ENCODE peak calls at places on chromosomes 3 and 15, in ten cellular contexts. R is natural killer cell, G is glutamatergic neuron, V is WTC11, L is coronary artery, B is testis, F is AG09319, N is endothelial cell, H is B cell, D is cardiac muscle cell. Z is an unnamed sample.
A peak's percentile ranks its signal among the peaks of the same experiment; 100 is the strongest.

GRCh38 chr3:141561426-141562034 is 74.7 kb downstream of the RASA2 start:
- DNase-seq in G (no peak), V (no peak), B (peak; percentile 28), R (no peak), L (no peak), N (peak; percentile 50), F (peak; percentile 48), H (peak; percentile 25), D (peak; percentile 60), Z (peak; percentile 15)

GRCh38 chr3:188889070-188889491 is 282.7 kb upstream of the TPRG1 start:
- DNase-seq in D (no peak), F (no peak), G (no peak), H (no peak), R (no peak), N (no peak), B (no peak), V (no peak), L (no peak), Z (no peak)

GRCh38 chr3:17579289-17580031 is 163.0 kb downstream of the TBC1D5 start:
- DNase-seq in R (no peak), B (no peak), G (no peak), N (no peak), F (no peak), V (no peak), D (peak; percentile 5), L (no peak), H (no peak), Z (no peak)

GRCh38 chr3:194058189-194058571 is 77.8 kb upstream of the HES1 start:
- DNase-seq in F (no peak), D (peak; percentile 85), B (peak; percentile 72), R (no peak), V (peak; percentile 82), G (peak; percentile 69), N (peak; percentile 48), L (peak; percentile 73), H (peak; percentile 71), Z (peak; percentile 42)

GRCh38 chr15:47870300-47870955 is 153.1 kb downstream of the SEMA6D start:
- DNase-seq in B (no peak), R (no peak), G (no peak), F (no peak), H (no peak), N (no peak), D (no peak), L (no peak), V (no peak), Z (no peak)

GRCh38 chr3:141949394-141949793 is 73.0 kb downstream of the ATP1B3 start:
- DNase-seq in L (no peak), H (no peak), R (no peak), B (peak; percentile 15), V (no peak), F (no peak), D (no peak), G (no peak), N (no peak), Z (no peak)

GRCh38 chr15:38620851-38621594 is 56.4 kb upstream of the RASGRP1 start:
- DNase-seq in G (no peak), F (no peak), H (no peak), R (no peak), V (no peak), L (no peak), B (no peak), D (no peak), N (no peak), Z (no peak)

GRCh38 chr3:48504051-48504946 is at the start of gene SHISA5:
- DNase-seq in V (peak; percentile 68), D (peak; percentile 68), N (peak; percentile 73), L (peak; percentile 88), H (peak; percentile 78), R (peak; percentile 45), F (peak; percentile 46), B (peak; percentile 67), G (peak; percentile 72), Z (peak; percentile 37)

GRCh38 chr3:124924741-124925140 is 9.8 kb downstream of the MUC13 start:
- DNase-seq in N (no peak), F (no peak), B (no peak), V (no peak), G (no peak), H (no peak), L (no peak), R (no peak), D (no peak), Z (no peak)

GRCh38 chr15:63254991-63255390 is 22.4 kb upstream of the APH1B start:
- DNase-seq in H (no peak), F (no peak), L (no peak), V (no peak), R (no peak), B (no peak), N (no peak), D (no peak), G (no peak), Z (no peak)

GRCh38 chr3:60431599-60431958 is 819.7 kb downstream of the FHIT start:
- DNase-seq in L (no peak), D (peak; percentile 66), G (no peak), B (peak; percentile 21), F (no peak), R (no peak), H (no peak), N (peak; percentile 19), V (peak; percentile 17), Z (no peak)
- TF ChIP-seq CTCF in L (no peak), D (peak; percentile 29), G (no peak), B (no peak), F (no peak), R (no peak), H (no peak), N (no peak), V (no peak), Z (no peak)

DNA sequence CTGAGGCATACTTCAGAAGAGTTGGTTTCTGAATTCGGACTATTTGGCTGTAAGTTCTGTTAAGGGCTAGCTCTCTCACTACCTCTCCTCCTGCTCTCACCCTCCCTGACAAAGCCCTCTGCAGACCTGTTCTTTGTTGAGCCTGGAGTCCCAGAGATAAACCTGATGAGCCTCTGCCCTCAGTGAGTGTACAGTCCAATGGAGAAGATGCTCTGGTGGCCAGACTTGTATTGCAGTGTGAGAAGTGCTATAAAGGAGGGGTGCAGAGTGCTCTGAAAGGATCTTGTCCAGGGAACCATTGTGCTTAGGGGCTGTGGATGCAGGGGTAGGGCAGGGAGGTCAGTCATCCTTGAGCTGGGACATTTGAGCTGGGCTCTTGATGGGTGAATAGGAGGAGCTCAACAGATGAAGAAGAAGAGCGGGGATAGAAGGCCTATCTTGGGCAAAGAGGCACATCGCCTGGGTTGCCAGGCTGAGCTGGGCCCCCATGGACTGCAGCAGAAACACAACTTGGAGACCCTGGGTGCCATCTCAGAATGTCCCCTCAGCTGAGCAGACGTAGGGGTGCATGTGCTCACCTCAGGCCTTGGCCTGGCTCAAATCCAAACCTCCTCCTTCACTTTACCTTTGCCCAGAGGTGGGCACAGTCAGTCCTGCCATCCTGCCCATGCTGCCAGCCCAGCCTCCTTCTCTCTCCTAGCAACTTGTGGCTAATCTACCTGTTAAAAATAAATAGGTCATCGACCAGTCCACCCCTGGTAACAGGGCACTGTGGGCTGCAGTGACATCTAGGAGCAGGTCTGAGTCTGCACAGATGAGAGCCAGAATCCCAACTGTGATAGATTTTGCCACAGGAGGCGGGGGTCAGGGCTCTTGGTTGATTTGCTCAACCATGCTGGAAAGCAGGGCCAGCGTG is 3.3 kb downstream of the CAND2 start:
- DNase-seq in V (no peak), R (no peak), L (no peak), D (no peak), H (no peak), N (no peak), B (no peak), G (no peak), F (no peak), Z (no peak)
- TF ChIP-seq CTCF in V (no peak), R (no peak), L (no peak), D (no peak), H (no peak), N (no peak), B (no peak), G (no peak), F (no peak), Z (no peak)

DNA sequence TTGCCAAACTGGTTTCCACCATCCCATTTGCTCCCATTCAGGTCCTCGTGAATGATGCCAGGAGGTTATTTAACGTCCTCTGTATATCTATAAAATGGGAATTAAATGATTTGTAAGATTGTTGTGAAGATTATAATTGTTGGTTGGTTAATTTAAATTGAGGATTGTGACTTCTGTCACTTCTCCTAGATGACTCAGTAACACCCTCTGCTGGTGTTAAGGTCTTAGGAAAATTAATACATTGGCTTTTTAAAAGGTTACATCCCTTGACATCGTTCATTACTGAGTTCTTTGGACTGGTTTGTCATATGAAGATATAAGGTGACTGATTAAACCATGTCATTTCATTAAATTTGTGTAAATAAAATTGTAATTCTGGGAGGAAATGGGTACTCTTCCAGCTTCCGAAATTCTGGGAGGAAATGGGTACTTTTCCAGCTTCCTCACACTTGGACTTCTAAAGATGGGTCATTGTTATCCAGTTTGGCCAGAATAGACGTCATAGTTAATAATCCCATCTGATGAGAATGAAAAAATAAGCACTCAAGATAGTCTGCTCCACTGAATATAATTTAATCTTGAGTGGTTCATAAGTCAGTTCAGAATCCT is 33.3 kb upstream of the PAQR5 start:
- DNase-seq in B (no peak), V (no peak), D (peak; percentile 27), H (no peak), F (peak; percentile 7), L (no peak), R (no peak), N (no peak), G (no peak), Z (no peak)
- TF ChIP-seq CTCF in B (peak; percentile 52), V (no peak), D (peak; percentile 57), H (peak; percentile 34), F (peak; percentile 34), L (peak; percentile 17), R (no peak), N (peak; percentile 30), G (peak; percentile 59), Z (peak; percentile 59)

GRCh38 chr3:186241910-186242821 is 119.9 kb downstream of the DGKG start:
- DNase-seq in N (peak; percentile 70), D (peak; percentile 67), B (peak; percentile 77), G (peak; percentile 47), R (peak; percentile 24), H (no peak), V (peak; percentile 83), F (no peak), L (peak; percentile 77), Z (no peak)
- TF ChIP-seq CTCF in N (peak; percentile 34), D (peak; percentile 67), B (peak; percentile 35), G (no peak), R (peak; percentile 15), H (peak; percentile 53), V (peak; percentile 25), F (peak; percentile 36), L (no peak), Z (peak; percentile 46)

GRCh38 chr15:82625136-82625535 is 22.0 kb downstream of the CPEB1 start:
- DNase-seq in N (no peak), B (no peak), R (no peak), H (no peak), G (no peak), F (no peak), L (no peak), V (no peak), D (no peak), Z (no peak)

GRCh38 chr15:82624008-82624407 is 23.2 kb downstream of the CPEB1 start:
- DNase-seq in L (no peak), D (no peak), H (no peak), G (no peak), N (no peak), F (no peak), B (no peak), R (no peak), V (no peak), Z (no peak)

GRCh38 chr15:82624438-82624837 is 22.7 kb downstream of the CPEB1 start:
- DNase-seq in V (no peak), R (no peak), H (no peak), L (no peak), G (no peak), F (no peak), D (no peak), B (no peak), N (no peak), Z (no peak)

GRCh38 chr15:82621970-82622369 is 25.2 kb downstream of the CPEB1 start:
- DNase-seq in H (no peak), L (no peak), V (no peak), D (no peak), N (no peak), B (no peak), F (no peak), R (no peak), G (no peak), Z (no peak)
- TF ChIP-seq CTCF in H (no peak), L (no peak), V (no peak), D (no peak), N (no peak), B (no peak), F (no peak), R (no peak), G (no peak), Z (no peak)

Z was measured in progenitor cell of endocrine pancreas.